ENCODE peak calls at places on chromosomes 5 and 9, in seven cellular contexts. X is GM10248, P is HFF-Myc, Q is BJ, K is right lobe of liver, O is AG04450, A is psoas muscle. C is an unnamed sample.
A peak's percentile ranks its signal among the peaks of the same experiment; 100 is the strongest.

GRCh38 chr5:89313804-89314588 is 431.0 kb upstream of the MEF2C start:
- DNase-seq in X (peak; percentile 64), P (peak; percentile 97), Q (peak; percentile 55), K (no peak), O (peak; percentile 69), A (no peak), C (peak; percentile 51)

GRCh38 chr9:109914280-109915027 is 134.5 kb downstream of the PALM2AKAP2 start:
- DNase-seq in X (peak; percentile 30), P (no peak), Q (peak; percentile 90), K (no peak), O (peak; percentile 84), A (no peak), C (no peak)

GRCh38 chr5:72390836-72391235 is 70.7 kb downstream of the PTCD2 start:
- DNase-seq in X (no peak), P (no peak), Q (no peak), K (no peak), O (no peak), A (no peak), C (no peak)

GRCh38 chr5:4294878-4295277 is 699.2 kb downstream of the IRX1 start:
- DNase-seq in X (no peak), P (no peak), Q (no peak), K (no peak), O (no peak), A (no peak), C (no peak)

GRCh38 chr5:2199697-2200096 is 317.0 kb upstream of the IRX4 start:
- DNase-seq in X (no peak), P (no peak), Q (no peak), K (no peak), O (no peak), A (no peak), C (no peak)

GRCh38 chr5:81506900-81507588 is 113.1 kb upstream of the ACOT12 start:
- DNase-seq in X (peak; percentile 77), P (peak; percentile 75), Q (peak; percentile 60), K (no peak), O (peak; percentile 75), A (no peak), C (peak; percentile 58)

GRCh38 chr9:98555851-98556465 is 152.8 kb downstream of the GABBR2 start:
- DNase-seq in X (no peak), P (no peak), Q (no peak), K (no peak), O (no peak), A (no peak), C (no peak)

GRCh38 chr5:148730272-148730954 is 76.1 kb upstream of the HTR4 start:
- DNase-seq in X (no peak), P (no peak), Q (no peak), K (no peak), O (no peak), A (no peak), C (no peak)

GRCh38 chr5:152271420-152271819 is 133.7 kb downstream of the NMUR2 start:
- DNase-seq in X (no peak), P (no peak), Q (no peak), K (no peak), O (no peak), A (no peak), C (no peak)

GRCh38 chr9:29625292-29625731 is 2052.0 kb upstream of the C9orf72 start:
- DNase-seq in X (no peak), P (no peak), Q (no peak), K (no peak), O (no peak), A (no peak), C (no peak)

GRCh38 chr9:137721479-137721878 is 102.7 kb downstream of the EHMT1 start:
- DNase-seq in X (no peak), P (no peak), Q (no peak), K (no peak), O (no peak), A (no peak), C (peak; percentile 39)

GRCh38 chr5:75037106-75037505 is 15.3 kb downstream of the GCNT4 start:
- DNase-seq in X (no peak), P (peak; percentile 43), Q (peak; percentile 67), K (no peak), O (peak; percentile 51), A (no peak), C (peak; percentile 57)

GRCh38 chr5:16464664-16465543 is 696 bp downstream of the ZNF622 start:
- DNase-seq in X (no peak), P (no peak), Q (no peak), K (no peak), O (no peak), A (peak; percentile 57), C (no peak)

GRCh38 chr5:113067635-113068344 is 91.2 kb downstream of the DCP2 start:
- DNase-seq in X (no peak), P (no peak), Q (no peak), K (no peak), O (peak; percentile 88), A (no peak), C (no peak)

GRCh38 chr5:165184183-165184582 is 1678.8 kb downstream of the MAT2B start:
- DNase-seq in X (no peak), P (no peak), Q (no peak), K (no peak), O (no peak), A (no peak), C (no peak)

GRCh38 chr5:138654281-138654867 is 79.2 kb upstream of the HSPA9 start:
- DNase-seq in X (peak; percentile 64), P (peak; percentile 82), Q (no peak), K (no peak), O (peak; percentile 13), A (no peak), C (peak; percentile 92)

GRCh38 chr9:128828267-128828666 is 1.3 kb downstream of the SPOUT1 start:
- DNase-seq in X (no peak), P (no peak), Q (no peak), K (no peak), O (no peak), A (no peak), C (peak; percentile 16)

GRCh38 chr9:134730011-134730760 is 88.6 kb downstream of the COL5A1 start:
- DNase-seq in X (no peak), P (no peak), Q (no peak), K (no peak), O (no peak), A (peak; percentile 90), C (no peak)

GRCh38 chr9:89436963-89437625 is 60.8 kb downstream of the SEMA4D start:
- DNase-seq in X (no peak), P (no peak), Q (no peak), K (peak; percentile 43), O (no peak), A (no peak), C (peak; percentile 79)

GRCh38 chr5:95773325-95774059 is 42.4 kb downstream of the RHOBTB3 start:
- DNase-seq in X (no peak), P (no peak), Q (no peak), K (no peak), O (no peak), A (no peak), C (no peak)

GRCh38 chr9:125436613-125437443 is 175.2 kb downstream of the GAPVD1 start:
- DNase-seq in X (no peak), P (no peak), Q (no peak), K (no peak), O (no peak), A (no peak), C (no peak)

GRCh38 chr9:114001410-114001685 is 76.8 kb downstream of the AMBP start:
- DNase-seq in X (no peak), P (no peak), Q (no peak), K (no peak), O (no peak), A (no peak), C (no peak)

GRCh38 chr5:125083932-125084331 is 337.5 kb upstream of the ZNF608 start:
- DNase-seq in X (no peak), P (peak; percentile 90), Q (peak; percentile 91), K (no peak), O (peak; percentile 55), A (no peak), C (no peak)

GRCh38 chr5:160118349-160119141 is 705 bp downstream of the PWWP2A start:
- DNase-seq in X (peak; percentile 53), P (no peak), Q (no peak), K (peak; percentile 61), O (no peak), A (peak; percentile 74), C (peak; percentile 33)

GRCh38 chr5:64838376-64838775 is 69.6 kb downstream of the CWC27 start:
- DNase-seq in X (no peak), P (peak; percentile 9), Q (no peak), K (no peak), O (peak; percentile 32), A (no peak), C (no peak)

GRCh38 chr5:178398856-178399722 is 166.5 kb upstream of the PHYKPL start:
- DNase-seq in X (no peak), P (no peak), Q (no peak), K (no peak), O (no peak), A (no peak), C (no peak)

GRCh38 chr9:35906923-35907699 is 1.1 kb downstream of the HRCT1 start:
- DNase-seq in X (no peak), P (no peak), Q (no peak), K (no peak), O (no peak), A (peak; percentile 85), C (no peak)

GRCh38 chr5:146706321-146706972 is 172.1 kb downstream of the PPP2R2B start:
- DNase-seq in X (no peak), P (no peak), Q (no peak), K (no peak), O (no peak), A (no peak), C (peak; percentile 12)
- TF ChIP-seq CTCF in X (no peak), P (no peak), Q (no peak), K (peak; percentile 14), O (no peak), A (no peak), C (no peak)

DNA sequence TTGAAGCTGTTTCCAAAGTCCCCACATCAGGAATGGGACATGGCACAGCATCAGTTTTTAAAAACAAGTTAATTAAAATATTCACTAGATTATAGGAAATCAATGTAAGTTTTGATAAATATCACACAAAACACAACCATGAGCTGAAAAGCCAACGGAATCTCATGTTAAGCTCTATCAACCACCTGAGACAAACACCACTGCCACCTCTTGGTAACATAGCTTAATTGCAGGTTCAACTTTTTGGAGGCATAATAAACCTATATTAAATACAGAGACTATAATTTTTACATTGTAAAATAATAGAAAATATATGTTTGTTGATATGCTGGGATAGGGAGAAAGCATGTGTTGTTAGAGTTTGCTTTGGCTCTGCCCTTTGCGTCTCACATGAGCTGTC is 126.1 kb downstream of the SV2C start:
- DNase-seq in X (no peak), P (no peak), Q (no peak), K (no peak), O (no peak), A (no peak), C (no peak)
- TF ChIP-seq CTCF in X (no peak), P (peak; percentile 23), Q (no peak), K (no peak), O (no peak), A (no peak), C (peak; percentile 48)

DNA sequence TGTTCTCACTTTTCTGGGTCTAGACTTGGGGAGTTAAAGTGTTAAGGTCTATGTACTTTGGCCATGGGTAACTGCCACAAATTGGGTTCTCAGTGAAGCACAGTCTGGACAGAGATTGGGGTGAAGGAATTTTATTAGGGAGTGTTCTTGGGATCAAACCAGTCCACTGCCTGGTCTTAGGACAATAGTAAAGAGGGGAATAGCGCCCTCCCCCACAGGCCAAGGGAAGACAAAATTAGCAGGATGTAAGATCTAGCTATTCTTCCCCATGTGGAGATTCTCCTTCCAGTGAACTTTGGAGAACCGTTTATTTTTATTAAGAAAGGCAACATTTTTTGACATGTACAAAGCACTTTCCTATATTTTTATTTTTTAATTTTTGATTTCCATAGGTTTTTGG is 18.4 kb upstream of the RIC1 start:
- DNase-seq in X (no peak), P (no peak), Q (no peak), K (no peak), O (no peak), A (no peak), C (no peak)
- TF ChIP-seq CTCF in X (no peak), P (no peak), Q (no peak), K (no peak), O (no peak), A (no peak), C (no peak)

GRCh38 chr5:120394259-120394658 is 69.8 kb upstream of the PRR16 start:
- DNase-seq in X (no peak), P (no peak), Q (no peak), K (no peak), O (no peak), A (no peak), C (no peak)
- TF ChIP-seq CTCF in X (no peak), P (no peak), Q (no peak), K (peak; percentile 5), O (peak; percentile 27), A (no peak), C (no peak)